ENCODE peak calls at places on chromosomes 7 and 10, in four cellular contexts. N, E, C and J are unnamed samples.

GRCh38 chr7:92904292-92905131 is 68.1 kb upstream of the CDK6 start:
- DNase-seq in N (peak), E (peak), C (peak), J (no peak)

GRCh38 chr7:20790273-20790842 is 3.7 kb upstream of the SP8 start:
- DNase-seq in N (no peak), E (no peak), C (no peak), J (no peak)

GRCh38 chr10:122267849-122268737 is 3.0 kb upstream of the BTBD16 start:
- DNase-seq in N (no peak), E (peak), C (peak), J (peak)

GRCh38 chr10:123136806-123137642 is 1.3 kb downstream of the HMX3 start:
- DNase-seq in N (no peak), E (peak), C (no peak), J (peak)

GRCh38 chr7:129947701-129948100 is 5.1 kb downstream of the UBE2H start:
- DNase-seq in N (no peak), E (no peak), C (no peak), J (no peak)

GRCh38 chr10:28467615-28468014 is 65.3 kb upstream of the WAC start:
- DNase-seq in N (no peak), E (no peak), C (no peak), J (no peak)

GRCh38 chr10:34256216-34256615 is 558.9 kb downstream of the PARD3 start:
- DNase-seq in N (no peak), E (no peak), C (no peak), J (no peak)

GRCh38 chr7:128738570-128739047 is 550 bp upstream of the CALU start:
- DNase-seq in N (no peak), E (no peak), C (no peak), J (no peak)

GRCh38 chr7:2522780-2523433 is 3.3 kb downstream of the LFNG start:
- DNase-seq in N (no peak), E (no peak), C (peak), J (no peak)

GRCh38 chr7:1343551-1343950 is 110.9 kb downstream of the UNCX start:
- DNase-seq in N (no peak), E (no peak), C (no peak), J (no peak)

GRCh38 chr10:11682896-11683295 is 59.3 kb upstream of the ECHDC3 start:
- DNase-seq in N (no peak), E (no peak), C (no peak), J (no peak)

GRCh38 chr10:97060441-97061084 is 125.2 kb downstream of the SLIT1 start:
- DNase-seq in N (no peak), E (no peak), C (no peak), J (no peak)

GRCh38 chr10:129641982-129642381 is 174.9 kb downstream of the MGMT start:
- DNase-seq in N (no peak), E (no peak), C (no peak), J (no peak)

GRCh38 chr7:157543276-157543675 is 206.5 kb downstream of the DNAJB6 start:
- DNase-seq in N (no peak), E (no peak), C (no peak), J (peak)

GRCh38 chr7:25028370-25028971 is 48.5 kb upstream of the OSBPL3 start:
- DNase-seq in N (no peak), E (no peak), C (peak), J (no peak)

GRCh38 chr10:107502263-107502979 is 337.9 kb upstream of the SORCS1 start:
- DNase-seq in N (no peak), E (no peak), C (no peak), J (no peak)

GRCh38 chr7:108570146-108570755 is 577 bp downstream of the DNAJB9 start:
- DNase-seq in N (no peak), E (peak), C (peak), J (peak)

GRCh38 chr10:29804025-29804852 is 169.5 kb upstream of the SVIL start:
- DNase-seq in N (no peak), E (no peak), C (peak), J (no peak)

GRCh38 chr7:41971640-41972187 is 265.3 kb downstream of the GLI3 start:
- DNase-seq in N (no peak), E (no peak), C (peak), J (no peak)

GRCh38 chr10:75528392-75528791 is 97.0 kb downstream of the LRMDA start:
- DNase-seq in N (no peak), E (no peak), C (no peak), J (no peak)

GRCh38 chr10:70592746-70593512 is 9.6 kb downstream of the PRF1 start:
- DNase-seq in N (no peak), E (no peak), C (no peak), J (no peak)

GRCh38 chr7:2157473-2158279 is 75.1 kb downstream of the MAD1L1 start:
- DNase-seq in N (no peak), E (no peak), C (no peak), J (peak)

GRCh38 chr7:51344406-51344805 is 27.8 kb upstream of the COBL start:
- DNase-seq in N (no peak), E (no peak), C (peak), J (no peak)

GRCh38 chr7:31073486-31074383 is 21.6 kb downstream of the ADCYAP1R1 start:
- DNase-seq in N (no peak), E (no peak), C (no peak), J (no peak)

GRCh38 chr10:44295619-44296222 is 89.2 kb downstream of the CXCL12 start:
- DNase-seq in N (no peak), E (no peak), C (no peak), J (no peak)

DNA sequence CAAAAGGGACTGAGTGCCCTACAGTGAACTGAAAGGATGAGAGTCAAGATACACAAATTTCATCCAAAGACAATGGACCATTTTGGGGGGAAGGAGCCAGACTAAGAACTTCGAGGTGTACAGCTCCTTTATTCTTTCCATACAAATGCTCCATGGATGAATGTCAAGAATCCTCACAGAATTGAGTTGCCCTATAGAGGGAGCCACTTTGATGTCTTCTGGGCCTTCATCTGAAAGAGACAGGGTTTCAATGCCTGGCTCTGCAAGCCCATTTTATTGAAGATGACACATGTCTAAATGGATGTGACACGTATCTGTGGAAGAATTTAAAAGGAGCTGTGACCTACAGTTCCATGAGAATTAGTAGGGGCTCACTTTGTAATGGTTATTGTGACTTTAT is 32.0 kb upstream of the NRG3 start:
- DNase-seq in N (no peak), E (no peak), C (no peak), J (no peak)
- TF ChIP-seq CBFB in N (no peak), E (no peak), C (no peak), J (no peak)

DNA sequence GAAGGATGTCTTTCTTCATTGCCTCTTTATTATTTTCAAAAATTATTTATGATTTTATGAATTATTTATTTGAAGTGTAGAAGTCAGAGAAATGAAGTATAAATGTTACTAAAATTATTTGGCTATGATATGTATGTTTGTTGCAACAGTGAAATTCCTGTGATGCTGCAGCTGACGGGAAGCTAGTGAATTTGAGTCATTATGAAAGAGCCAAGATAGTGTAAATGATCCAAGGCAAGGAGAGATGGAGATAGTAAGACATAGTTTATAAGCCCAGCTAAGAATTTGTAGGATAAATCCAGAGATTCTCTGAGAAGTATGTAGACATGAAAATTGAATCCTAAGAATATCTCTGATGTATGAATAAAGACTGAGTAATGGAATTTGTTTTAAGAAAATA is 30.8 kb downstream of the CASD1 start:
- DNase-seq in N (no peak), E (no peak), C (no peak), J (no peak)
- TF ChIP-seq CBFB in N (no peak), E (no peak), C (no peak), J (no peak)

GRCh38 chr10:86295351-86295750 is 71.2 kb downstream of the GRID1 start:
- DNase-seq in N (no peak), E (no peak), C (no peak), J (no peak)
- TF ChIP-seq CBFB in N (no peak), E (no peak), C (no peak), J (no peak)

GRCh38 chr10:80292607-80293239 is 3.3 kb upstream of the MAT1A start:
- DNase-seq in N (no peak), E (no peak), C (peak), J (no peak)
- TF ChIP-seq CBFB in N (no peak), E (no peak), C (no peak), J (no peak)